ENCODE peak calls at places on chromosome 2, in eight cellular contexts. Y is T-helper 9 cell, X is foreskin fibroblast, J is testis, E is coronary artery, L is NCI-H1105, M is NCI-H526 treated with DMSO at 0.1 percent for 48 hours, G is NCI-H345. I is an unnamed sample.

GRCh38 chr2:200302940-200303727 is 3.4 kb upstream of the SPATS2L start:
- DNase-seq in M (no peak), L (no peak), E (no peak), J (no peak), X (peak; percentile 41), G (no peak), Y (no peak), I (no peak)

GRCh38 chr2:174376967-174377366 is 18.6 kb upstream of the SCRN3 start:
- DNase-seq in E (no peak), X (peak; percentile 14), G (no peak), Y (no peak), M (no peak), J (no peak), L (no peak), I (no peak)

GRCh38 chr2:101145406-101145805 is 5.8 kb downstream of the TBC1D8 start:
- DNase-seq in Y (no peak), J (no peak), G (no peak), E (no peak), M (no peak), L (no peak), X (no peak), I (no peak)

GRCh38 chr2:218618102-218618860 is 10.6 kb downstream of the PLCD4 start:
- DNase-seq in M (no peak), Y (no peak), E (no peak), J (no peak), G (no peak), X (no peak), L (no peak), I (no peak)

GRCh38 chr2:240121675-240122074 is 14.4 kb downstream of the COPS9 start:
- DNase-seq in E (no peak), M (no peak), J (no peak), X (no peak), L (no peak), Y (no peak), G (no peak), I (no peak)

GRCh38 chr2:37020887-37021796 is 54.8 kb upstream of the STRN start:
- DNase-seq in M (no peak), Y (no peak), G (no peak), J (no peak), L (no peak), X (no peak), E (no peak), I (no peak)

GRCh38 chr2:237895544-237896506 is 36.4 kb downstream of the RAMP1 start:
- DNase-seq in J (no peak), E (peak; percentile 94), L (peak; percentile 9), M (no peak), G (peak; percentile 93), Y (no peak), X (no peak), I (no peak)

GRCh38 chr2:100260712-100261620 is 61.3 kb downstream of the LONRF2 start:
- DNase-seq in J (peak; percentile 86), X (peak; percentile 34), E (peak; percentile 72), Y (no peak), L (peak; percentile 18), M (peak; percentile 60), G (peak; percentile 71), I (no peak)

GRCh38 chr2:72824224-72824842 is 1.5 kb downstream of the EXOC6B start:
- DNase-seq in Y (no peak), G (no peak), X (peak; percentile 64), J (no peak), M (no peak), E (no peak), L (no peak), I (no peak)

GRCh38 chr2:118881490-118882129 is 34.2 kb upstream of the EN1 start:
- DNase-seq in J (peak; percentile 71), L (peak; percentile 39), E (no peak), M (peak; percentile 70), G (peak; percentile 71), X (peak; percentile 23), Y (peak; percentile 51), I (peak; percentile 75)

GRCh38 chr2:207531024-207531411 is 1.3 kb downstream of the CREB1 start:
- DNase-seq in G (peak; percentile 28), X (no peak), L (peak; percentile 13), J (no peak), E (no peak), Y (no peak), M (peak; percentile 42), I (no peak)